ENCODE peak calls at places on chromosomes 16 and 17, in seven cellular contexts. S is K562, I is SK-N-SH, T is GM12878, E is NT2/D1, G is H1, P is HepG2. K is an unnamed sample.

GRCh38 chr17:40916366-40916765 is 21.1 kb downstream of the KRT23 start:
- DNase-seq in E (no peak), I (no peak), T (no peak), P (no peak), G (no peak), S (no peak), K (no peak)

GRCh38 chr16:30947533-30948086 is 1.3 kb upstream of the ORAI3 start:
- DNase-seq in S (no peak), I (no peak), E (no peak), T (no peak), P (no peak), G (no peak), K (no peak)

GRCh38 chr16:52203096-52203495 is 343.8 kb downstream of the TOX3 start:
- DNase-seq in G (no peak), S (no peak), T (no peak), E (no peak), I (no peak), P (no peak), K (no peak)

GRCh38 chr17:77376795-77377751 is 236.3 kb downstream of the SEC14L1 start:
- DNase-seq in P (peak; percentile 95), G (no peak), T (no peak), I (peak; percentile 91), S (no peak), E (no peak), K (no peak)

GRCh38 chr16:14958970-14959369 is 15.9 kb upstream of the PDXDC1 start:
- DNase-seq in E (peak; percentile 55), T (no peak), P (no peak), I (no peak), S (no peak), G (peak; percentile 33), K (no peak)

GRCh38 chr17:7705269-7706255 is 560 bp downstream of the EFNB3 start:
- DNase-seq in E (no peak), I (peak; percentile 67), P (no peak), G (no peak), S (no peak), T (no peak), K (no peak)

GRCh38 chr17:77437017-77437416 is 296.2 kb downstream of the SEC14L1 start:
- DNase-seq in E (no peak), I (peak; percentile 71), S (peak; percentile 34), P (no peak), T (no peak), G (no peak), K (no peak)

GRCh38 chr17:55303701-55304145 is 39.0 kb downstream of the HLF start:
- DNase-seq in I (no peak), T (no peak), P (no peak), G (no peak), S (no peak), E (no peak), K (no peak)

GRCh38 chr17:32266389-32267269 is 997 bp downstream of the RHBDL3 start:
- DNase-seq in T (no peak), S (peak; percentile 57), E (no peak), G (peak; percentile 85), P (no peak), I (peak; percentile 79), K (no peak)

GRCh38 chr16:70553645-70554044 is 30.0 kb downstream of the SF3B3 start:
- DNase-seq in E (no peak), G (no peak), I (no peak), T (no peak), P (no peak), S (no peak), K (no peak)

GRCh38 chr17:58121925-58122324 is 26.3 kb upstream of the OR4D1 start:
- DNase-seq in G (no peak), I (peak; percentile 58), T (no peak), P (peak; percentile 56), S (peak; percentile 17), E (peak; percentile 20), K (peak; percentile 59)

GRCh38 chr16:82301108-82301755 is 131.2 kb upstream of the MPHOSPH6 start:
- DNase-seq in P (no peak), S (no peak), E (no peak), T (no peak), I (no peak), G (no peak), K (no peak)
- H3K27me3 ChIP-seq in P (no peaks in the 10 kb centered on the region), S (no peaks in the 10 kb centered on the region), E (no peaks in the 10 kb centered on the region), T (no peaks in the 10 kb centered on the region), I (peaks cover 4% of the 10 kb centered on the region), G (no peaks in the 10 kb centered on the region), K (peaks cover 25% of the 10 kb centered on the region)

GRCh38 chr17:80830020-80830780 is 161.4 kb upstream of the CHMP6 start:
- DNase-seq in E (no peak), S (no peak), I (no peak), P (no peak), T (no peak), G (no peak), K (no peak)

GRCh38 chr17:80831481-80831880 is 160.2 kb upstream of the CHMP6 start:
- DNase-seq in G (no peak), P (no peak), I (no peak), E (no peak), S (no peak), T (no peak), K (no peak)

GRCh38 chr17:80833952-80834895 is 157.4 kb upstream of the CHMP6 start:
- DNase-seq in T (no peak), S (no peak), G (no peak), P (no peak), E (no peak), I (peak; percentile 64), K (no peak)

GRCh38 chr17:80832888-80833583 is 158.6 kb upstream of the CHMP6 start:
- DNase-seq in E (peak; percentile 92), G (peak; percentile 79), T (peak; percentile 73), P (peak; percentile 86), S (peak; percentile 97), I (peak; percentile 99), K (peak; percentile 88)

GRCh38 chr17:80832266-80832676 is 159.4 kb upstream of the CHMP6 start:
- DNase-seq in S (peak; percentile 64), T (no peak), I (peak; percentile 89), P (no peak), G (no peak), E (peak; percentile 27), K (no peak)
- H3K4me3 ChIP-seq in S (peak overlapping the region; percentile 38), T (peak overlapping the region; percentile 65), I (peak overlapping the region; percentile 48), P (peak overlapping the region; percentile 2), G (peak overlapping the region; percentile 55), E (peak overlapping the region; percentile 19), K (no peak overlapping the region)

GRCh38 chr17:2847601-2848255 is 51.5 kb downstream of the RAP1GAP2 start:
- DNase-seq in I (no peak), E (no peak), T (no peak), G (no peak), P (no peak), S (no peak), K (no peak)

GRCh38 chr17:2841606-2842005 is 45.4 kb downstream of the RAP1GAP2 start:
- DNase-seq in P (no peak), G (no peak), E (no peak), S (no peak), I (no peak), T (no peak), K (no peak)

GRCh38 chr17:2842464-2842863 is 46.2 kb downstream of the RAP1GAP2 start:
- DNase-seq in E (no peak), P (no peak), T (no peak), S (no peak), G (no peak), I (no peak), K (no peak)

GRCh38 chr17:2849327-2849670 is 53.1 kb downstream of the RAP1GAP2 start:
- DNase-seq in I (peak; percentile 79), S (no peak), T (no peak), E (no peak), P (no peak), G (no peak), K (no peak)

GRCh38 chr17:2844386-2844785 is 48.1 kb downstream of the RAP1GAP2 start:
- DNase-seq in G (no peak), P (no peak), S (no peak), E (no peak), T (no peak), I (no peak), K (no peak)
- TF ChIP-seq YY1 in G (no peak), P (no peak), S (no peak), E (no peak), T (no peak), I (no peak), K (no peak)

GRCh38 chr17:47855737-47856136 is 4.8 kb upstream of the SP6 start:
- DNase-seq in I (no peak), G (no peak), T (no peak), P (no peak), S (no peak), E (no peak), K (no peak)
- H3K27me3 ChIP-seq in I (peaks cover 77% of the 10 kb centered on the region), G (peaks cover 50% of the 10 kb centered on the region), T (peaks cover 16% of the 10 kb centered on the region), P (peaks cover 70% of the 10 kb centered on the region), S (peaks cover 2% of the 10 kb centered on the region), E (peaks cover 44% of the 10 kb centered on the region), K (peaks cover 13% of the 10 kb centered on the region)

GRCh38 chr16:67243481-67243880 is 3.8 kb downstream of the FHOD1 start:
- DNase-seq in T (no peak), E (no peak), I (no peak), S (no peak), G (no peak), P (no peak), K (no peak)

GRCh38 chr16:67245674-67246080 is 1.6 kb downstream of the FHOD1 start:
- DNase-seq in I (no peak), G (no peak), S (no peak), T (no peak), P (no peak), E (no peak), K (no peak)

GRCh38 chr16:67245189-67245585 is 2.1 kb downstream of the FHOD1 start:
- DNase-seq in I (no peak), P (no peak), G (no peak), S (no peak), T (no peak), E (no peak), K (no peak)

GRCh38 chr16:67246081-67246944 is 968 bp downstream of the FHOD1 start:
- DNase-seq in E (peak; percentile 84), P (peak; percentile 87), G (peak; percentile 93), T (no peak), S (peak; percentile 68), I (peak; percentile 91), K (peak; percentile 84)

DNA sequence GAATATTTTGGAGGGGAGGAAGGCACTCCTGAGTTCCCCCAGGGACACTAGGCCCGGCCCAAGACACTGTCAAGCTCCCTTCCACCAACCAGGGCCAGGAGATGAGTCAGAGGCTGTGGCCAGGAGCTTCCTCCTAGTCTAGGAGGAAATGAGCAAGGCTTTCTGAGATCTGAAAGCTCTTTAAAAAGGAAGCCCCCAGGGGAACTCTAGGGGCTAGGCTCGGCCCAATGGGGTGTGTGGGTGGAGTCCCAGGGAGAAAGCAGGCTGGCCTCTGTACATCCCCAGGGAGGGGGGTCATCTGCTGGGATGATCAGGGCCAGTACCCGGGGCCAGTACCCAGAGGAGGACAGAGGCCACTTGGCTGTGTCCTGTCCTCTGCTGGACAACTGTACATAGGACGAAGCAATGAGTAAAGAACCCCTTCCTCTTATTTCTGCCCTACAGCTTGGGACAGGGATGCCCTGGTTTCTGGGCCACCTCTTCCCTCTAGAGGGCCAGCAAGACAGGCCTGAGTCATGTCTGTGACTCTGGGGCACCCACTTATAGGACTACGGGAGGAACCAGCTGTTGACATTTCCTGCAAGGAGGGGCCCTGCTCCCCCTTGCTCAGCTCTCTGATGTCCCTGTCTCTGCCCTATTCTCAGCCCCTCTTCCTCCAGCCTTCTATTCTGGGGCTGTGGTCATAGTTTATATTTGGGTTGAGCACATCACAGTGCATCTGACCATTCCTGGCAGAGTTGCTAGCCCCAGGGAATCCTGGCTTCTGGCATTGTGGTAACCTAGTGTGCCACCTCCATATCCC is 2.7 kb downstream of the FHOD1 start:
- DNase-seq in P (no peak), T (peak; percentile 78), E (no peak), I (no peak), S (peak; percentile 28), G (no peak), K (peak; percentile 63)
- H3K4me3 ChIP-seq in P (no peak overlapping the region), T (peak overlapping the region; percentile 97), E (no peak overlapping the region), I (no peak overlapping the region), S (peak overlapping the region; percentile 88), G (peak overlapping the region; percentile 70), K (peak overlapping the region; percentile 92)